ENCODE peak calls at places on chromosomes 4 and X, in four cellular contexts. M is fibroblast of mammary gland, N is M059J, W is type B pancreatic cell. X is an unnamed sample.

GRCh38 chrX:51002160-51002632 is 91.7 kb downstream of the BMP15 start:
- DNase-seq in M (peak; percentile 30), N (no peak), W (no peak), X (no peak)

GRCh38 chr4:153296424-153296823 is 48.1 kb upstream of the MND1 start:
- DNase-seq in M (peak; percentile 40), N (no peak), W (no peak), X (peak; percentile 34)

GRCh38 chrX:153226344-153227190 is 47.5 kb downstream of the MAGEA1 start:
- DNase-seq in M (peak; percentile 91), N (peak; percentile 43), W (peak; percentile 67), X (peak; percentile 88)

GRCh38 chr4:70544279-70544870 is 26.0 kb downstream of the AMTN start:
- DNase-seq in M (peak; percentile 10), N (peak; percentile 31), W (no peak), X (peak; percentile 43)

GRCh38 chrX:11261260-11261659 is 32.0 kb upstream of the AMELX start:
- DNase-seq in M (peak; percentile 76), N (peak; percentile 83), W (no peak), X (peak; percentile 76)

GRCh38 chrX:12239356-12240082 is 101.2 kb downstream of the FRMPD4 start:
- DNase-seq in M (no peak), N (peak; percentile 18), W (no peak), X (no peak)

GRCh38 chr4:4837316-4837715 is 22.1 kb upstream of the MSX1 start:
- DNase-seq in M (peak; percentile 80), N (peak; percentile 36), W (no peak), X (no peak)

GRCh38 chrX:17967888-17968287 is 106.8 kb upstream of the RAI2 start:
- DNase-seq in M (no peak), N (no peak), W (no peak), X (no peak)

GRCh38 chr4:10747186-10747585 is 62.6 kb upstream of the CLNK start:
- DNase-seq in M (no peak), N (no peak), W (no peak), X (no peak)

GRCh38 chr4:8394806-8395205 is 45.7 kb downstream of the ACOX3 start:
- DNase-seq in M (no peak), N (no peak), W (no peak), X (no peak)

GRCh38 chr4:73593631-73594241 is 26.5 kb downstream of the RASSF6 start:
- DNase-seq in M (peak; percentile 60), N (peak; percentile 31), W (no peak), X (peak; percentile 45)

GRCh38 chr4:138983690-138984089 is 31.9 kb upstream of the NOCT start:
- DNase-seq in M (no peak), N (no peak), W (no peak), X (no peak)

GRCh38 chr4:138090145-138090917 is 151.8 kb downstream of the SLC7A11 start:
- DNase-seq in M (peak; percentile 84), N (peak; percentile 81), W (no peak), X (peak; percentile 78)

GRCh38 chrX:15874672-15875071 is 20.1 kb upstream of the AP1S2 start:
- DNase-seq in M (no peak), N (no peak), W (no peak), X (no peak)

GRCh38 chr4:53943345-53944085 is 120.9 kb downstream of the CHIC2 start:
- DNase-seq in M (peak; percentile 85), N (peak; percentile 88), W (no peak), X (peak; percentile 83)

GRCh38 chr4:46386570-46386969 is 3.4 kb downstream of the GABRA2 start:
- DNase-seq in M (peak; percentile 4), N (peak; percentile 4), W (no peak), X (peak; percentile 2)